ENCODE peak calls at places on chromosome 7, in four cellular contexts. H is adrenal gland, E is neural crest cell, X is choroid plexus epithelial cell. Q is an unnamed sample.

GRCh38 chr7:139441961-139442360 is 41.5 kb downstream of the KLRG2 start:
- DNase-seq in H (no peak), E (no peak), X (no peak), Q (no peak)

GRCh38 chr7:74355091-74355490 is 65.9 kb downstream of the CLIP2 start:
- DNase-seq in H (peak; percentile 74), E (no peak), X (peak; percentile 88), Q (no peak)

GRCh38 chr7:154862153-154862791 is 140.7 kb downstream of the PAXIP1 start:
- DNase-seq in H (no peak), E (no peak), X (no peak), Q (no peak)

GRCh38 chr7:26865094-26865388 is 651 bp upstream of the SKAP2 start:
- DNase-seq in H (peak; percentile 76), E (no peak), X (no peak), Q (peak; percentile 47)

GRCh38 chr7:159141660-159142059 is 3.0 kb downstream of the VIPR2 start:
- DNase-seq in H (no peak), E (no peak), X (no peak), Q (no peak)

GRCh38 chr7:32140540-32140939 is 70.3 kb upstream of the PDE1C start:
- DNase-seq in H (no peak), E (no peak), X (no peak), Q (no peak)

GRCh38 chr7:28575241-28575643 is 162.9 kb downstream of the CREB5 start:
- DNase-seq in H (no peak), E (no peak), X (peak; percentile 30), Q (no peak)

GRCh38 chr7:151115121-151115835 is 29.0 kb downstream of the AGAP3 start:
- DNase-seq in H (no peak), E (no peak), X (peak; percentile 31), Q (peak; percentile 81)

GRCh38 chr7:7761974-7762769 is 43.8 kb upstream of the RPA3 start:
- DNase-seq in H (no peak), E (no peak), X (peak; percentile 78), Q (peak; percentile 17)

GRCh38 chr7:131111-132094 is 61.0 kb upstream of the FAM20C start:
- DNase-seq in H (peak; percentile 58), E (no peak), X (no peak), Q (no peak)

GRCh38 chr7:34823650-34824258 is 165.7 kb downstream of the NPSR1 start:
- DNase-seq in H (peak; percentile 72), E (peak; percentile 67), X (peak; percentile 74), Q (peak; percentile 49)

GRCh38 chr7:19284596-19285300 is 139.5 kb upstream of the FERD3L start:
- DNase-seq in H (no peak), E (no peak), X (peak; percentile 70), Q (no peak)

GRCh38 chr7:28142650-28143049 is 37.9 kb downstream of the JAZF1 start:
- DNase-seq in H (no peak), E (no peak), X (no peak), Q (no peak)

GRCh38 chr7:4631664-4632171 is 50.4 kb upstream of the FOXK1 start:
- DNase-seq in H (peak; percentile 91), E (peak; percentile 51), X (peak; percentile 97), Q (no peak)

GRCh38 chr7:78673272-78673671 is 780.2 kb downstream of the MAGI2 start:
- DNase-seq in H (no peak), E (no peak), X (no peak), Q (no peak)

GRCh38 chr7:101567231-101567630 is 61.9 kb downstream of the MYL10 start:
- DNase-seq in H (no peak), E (no peak), X (no peak), Q (no peak)

GRCh38 chr7:16431646-16432424 is 10.5 kb upstream of the CRPPA start:
- DNase-seq in H (peak; percentile 36), E (peak; percentile 12), X (peak; percentile 27), Q (peak; percentile 17)

GRCh38 chr7:32890010-32890552 is 1.5 kb downstream of the KBTBD2 start:
- DNase-seq in H (peak; percentile 17), E (no peak), X (peak; percentile 78), Q (no peak)

GRCh38 chr7:79340212-79340611 is 113.3 kb downstream of the MAGI2 start:
- DNase-seq in H (no peak), E (no peak), X (peak; percentile 31), Q (no peak)

GRCh38 chr7:120276720-120277119 is 3.7 kb downstream of the KCND2 start:
- DNase-seq in H (no peak), E (no peak), X (no peak), Q (no peak)

GRCh38 chr7:30859202-30859939 is 52.3 kb upstream of the AQP1 start:
- DNase-seq in H (no peak), E (no peak), X (no peak), Q (no peak)

GRCh38 chr7:45407730-45408406 is 166.3 kb upstream of the ADCY1 start:
- DNase-seq in H (no peak), E (no peak), X (no peak), Q (no peak)
- TF ChIP-seq CTCF in H (no peak), E (peak; percentile 17), X (no peak), Q (no peak)

GRCh38 chr7:5838771-5839170 is 41.8 kb upstream of the OCM start:
- DNase-seq in H (no peak), E (no peak), X (no peak), Q (no peak)
- TF ChIP-seq CTCF in H (no peak), E (no peak), X (no peak), Q (no peak)

DNA sequence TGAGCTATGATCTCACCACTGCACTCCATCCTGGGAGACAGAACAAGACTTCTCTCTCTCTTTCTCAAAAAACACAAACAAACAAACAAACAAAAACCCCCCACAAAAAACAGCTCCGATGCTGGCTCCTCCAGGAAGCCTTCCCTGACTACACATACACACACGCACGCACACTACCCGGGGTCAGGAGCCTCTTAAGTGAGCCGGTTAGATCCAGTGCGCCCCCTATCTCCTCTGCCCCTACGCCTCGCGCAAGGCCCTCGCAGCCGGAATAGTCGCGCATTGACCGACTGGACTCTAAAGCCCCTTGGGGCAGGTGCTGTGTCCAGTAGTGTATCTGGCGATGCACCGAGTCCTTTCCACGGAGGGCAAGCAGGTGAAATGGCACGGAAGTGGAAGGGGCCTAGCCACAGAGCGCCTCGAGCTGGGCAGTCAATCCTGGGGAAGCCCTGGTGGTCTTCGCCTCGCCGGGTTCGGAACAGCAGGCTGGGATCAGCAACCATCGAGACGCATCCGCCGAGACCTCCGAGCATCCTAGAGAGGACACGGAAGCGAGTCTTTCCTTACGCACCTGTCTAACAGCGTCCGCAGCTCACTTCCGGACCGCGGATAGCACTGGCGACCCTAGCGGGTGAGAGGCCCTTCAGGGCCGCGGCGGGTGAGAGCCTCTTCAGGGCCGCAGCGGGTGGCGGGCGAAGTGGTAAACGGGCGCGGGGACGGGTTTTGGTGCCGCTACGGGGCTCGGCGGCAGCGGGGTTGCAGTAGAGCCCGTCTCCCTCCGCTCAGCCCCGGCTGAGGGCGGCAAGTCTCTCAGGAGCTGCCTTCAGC is at the start of gene ZSCAN25:
- DNase-seq in H (peak; percentile 90), E (peak; percentile 88), X (peak; percentile 94), Q (peak; percentile 93)
- TF ChIP-seq CTCF in H (peak; percentile 37), E (peak; percentile 59), X (peak; percentile 49), Q (peak; percentile 64)

GRCh38 chr7:2403718-2404648 is 572 bp downstream of the CHST12 start:
- DNase-seq in H (peak; percentile 53), E (peak; percentile 37), X (peak; percentile 35), Q (no peak)
- TF ChIP-seq CTCF in H (peak; percentile 36), E (peak; percentile 45), X (peak; percentile 31), Q (no peak)

GRCh38 chr7:41774966-41775365 is 72.1 kb upstream of the INHBA start:
- DNase-seq in H (no peak), E (no peak), X (no peak), Q (no peak)

GRCh38 chr7:41769162-41769561 is 66.3 kb upstream of the INHBA start:
- DNase-seq in H (no peak), E (no peak), X (no peak), Q (no peak)

GRCh38 chr7:41771717-41772116 is 68.8 kb upstream of the INHBA start:
- DNase-seq in H (no peak), E (no peak), X (no peak), Q (no peak)
- TF ChIP-seq CTCF in H (no peak), E (no peak), X (no peak), Q (no peak)

GRCh38 chr7:121352323-121352722 is 23.5 kb downstream of the WNT16 start:
- DNase-seq in H (no peak), E (no peak), X (no peak), Q (no peak)

DNA sequence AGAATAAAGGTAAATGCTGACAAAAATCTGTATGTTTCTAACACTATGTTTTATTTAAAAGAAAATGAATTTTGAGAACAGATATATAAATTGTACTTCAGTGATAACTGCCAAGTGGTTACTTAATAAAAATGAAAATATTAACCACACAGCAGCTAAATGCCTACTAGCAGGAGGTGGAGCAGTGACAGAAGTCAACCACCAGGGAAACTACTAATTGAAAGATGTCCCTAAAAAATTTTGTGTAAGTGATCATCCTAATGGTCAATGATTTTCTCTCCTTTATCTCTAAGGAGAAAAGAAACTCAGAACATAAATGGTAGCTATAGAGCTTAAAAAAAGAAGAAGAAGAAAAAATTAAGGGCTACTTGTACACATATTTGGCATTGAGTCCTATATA is 22.9 kb downstream of the WNT16 start:
- DNase-seq in H (no peak), E (no peak), X (no peak), Q (no peak)
- TF ChIP-seq CTCF in H (no peak), E (peak; percentile 53), X (peak; percentile 17), Q (no peak)

DNA sequence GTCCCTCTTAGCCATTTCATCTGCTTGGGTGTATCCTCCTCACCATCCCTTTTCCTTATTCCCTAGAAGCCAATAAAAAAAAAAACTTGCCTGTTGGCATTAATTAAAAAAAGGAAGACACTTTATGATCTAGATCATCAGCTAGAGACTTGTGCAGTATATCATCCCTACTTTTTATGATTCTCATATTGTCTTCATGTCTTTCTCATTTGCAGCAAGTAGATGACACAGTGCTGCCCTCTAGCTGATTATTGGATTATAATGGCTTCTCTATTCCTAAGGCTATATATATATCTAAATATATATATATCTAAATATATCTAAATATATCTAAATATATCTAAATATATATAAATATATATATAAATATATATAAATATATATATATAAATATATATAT is 272.4 kb upstream of the LRGUK start:
- DNase-seq in H (no peak), E (no peak), X (peak; percentile 78), Q (peak; percentile 35)
- TF ChIP-seq CTCF in H (no peak), E (peak; percentile 59), X (peak; percentile 52), Q (peak; percentile 60)

DNA sequence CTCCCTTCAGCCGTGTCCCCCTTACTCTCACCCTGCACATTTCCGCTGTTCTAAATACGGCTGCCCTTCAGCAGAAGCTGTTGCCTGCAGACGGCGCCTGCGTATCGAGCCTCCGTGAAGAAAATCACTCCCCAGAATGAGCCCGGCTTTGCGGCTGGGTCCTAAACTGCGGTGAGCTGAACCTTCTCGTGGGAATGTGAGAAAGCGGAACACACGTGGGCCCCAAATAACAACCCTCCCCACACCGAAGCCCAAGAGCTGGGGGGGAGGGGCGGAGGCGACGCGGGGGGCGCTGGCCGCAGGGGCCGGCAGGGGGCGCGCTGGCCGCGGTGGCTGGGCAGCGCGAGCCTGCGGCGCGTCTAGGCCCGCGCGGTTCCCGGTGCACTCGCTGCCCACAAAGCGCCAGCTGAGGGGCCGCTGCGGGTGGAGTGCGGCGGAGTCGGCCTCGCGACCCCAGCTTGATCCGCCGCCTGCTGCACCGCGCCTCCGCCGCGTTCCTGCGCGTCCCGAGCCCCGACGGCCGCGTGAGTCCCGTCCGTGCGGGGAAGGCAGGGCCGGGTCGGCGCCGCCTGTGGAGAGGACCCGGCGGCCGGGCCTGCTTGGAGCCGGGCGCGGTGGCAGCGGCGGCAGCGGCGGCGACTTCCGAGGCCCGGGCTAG is at the start of gene ZNF398:
- DNase-seq in H (peak; percentile 76), E (peak; percentile 72), X (peak; percentile 78), Q (peak; percentile 95)
- TF ChIP-seq CTCF in H (peak; percentile 52), E (peak; percentile 88), X (peak; percentile 45), Q (peak; percentile 69)

Q was measured in GM13977.